ENCODE peak calls at places on chromosomes 5 and 9, in seven cellular contexts. One of them, this sample, is unnamed.

GRCh38 chr9:105064248-105065118 is 136.5 kb upstream of the ABCA1 start:
- DNase-seq in uterus: peak; percentile 88
- DNase-seq in CD4-positive, CD25-positive, alpha-beta regulatory T cell: no peak
- DNase-seq in left ventricle myocardium inferior: peak; percentile 90
- DNase-seq in breast epithelium: peak; percentile 86
- DNase-seq in CD8-positive, alpha-beta T cell: no peak
- DNase-seq in tibial artery: peak; percentile 97
- DNase-seq in this sample: peak; percentile 56

GRCh38 chr5:36529142-36529541 is 77.3 kb upstream of the SLC1A3 start:
- DNase-seq in CD4-positive, CD25-positive, alpha-beta regulatory T cell: no peak
- DNase-seq in left ventricle myocardium inferior: no peak
- DNase-seq in uterus: no peak
- DNase-seq in CD8-positive, alpha-beta T cell: no peak
- DNase-seq in tibial artery: no peak
- DNase-seq in breast epithelium: no peak
- DNase-seq in this sample: no peak

GRCh38 chr5:142946547-142947426 is 176.6 kb downstream of the ARHGAP26 start:
- DNase-seq in breast epithelium: no peak
- DNase-seq in CD4-positive, CD25-positive, alpha-beta regulatory T cell: no peak
- DNase-seq in tibial artery: no peak
- DNase-seq in CD8-positive, alpha-beta T cell: no peak
- DNase-seq in left ventricle myocardium inferior: no peak
- DNase-seq in uterus: no peak
- DNase-seq in this sample: no peak

GRCh38 chr9:87713278-87713989 is 12.5 kb upstream of the CTSL start:
- DNase-seq in uterus: peak; percentile 92
- DNase-seq in CD8-positive, alpha-beta T cell: no peak
- DNase-seq in tibial artery: peak; percentile 94
- DNase-seq in CD4-positive, CD25-positive, alpha-beta regulatory T cell: no peak
- DNase-seq in left ventricle myocardium inferior: peak; percentile 81
- DNase-seq in breast epithelium: peak; percentile 52
- DNase-seq in this sample: no peak

GRCh38 chr5:134833340-134834032 is 12.3 kb upstream of the C5orf24 start:
- DNase-seq in CD4-positive, CD25-positive, alpha-beta regulatory T cell: no peak
- DNase-seq in tibial artery: no peak
- DNase-seq in uterus: no peak
- DNase-seq in left ventricle myocardium inferior: no peak
- DNase-seq in CD8-positive, alpha-beta T cell: no peak
- DNase-seq in breast epithelium: no peak
- DNase-seq in this sample: no peak

GRCh38 chr9:137493163-137494103 is 34.3 kb upstream of the NSMF start:
- DNase-seq in CD4-positive, CD25-positive, alpha-beta regulatory T cell: no peak
- DNase-seq in uterus: no peak
- DNase-seq in CD8-positive, alpha-beta T cell: no peak
- DNase-seq in left ventricle myocardium inferior: no peak
- DNase-seq in breast epithelium: no peak
- DNase-seq in tibial artery: no peak
- DNase-seq in this sample: no peak

GRCh38 chr9:136947955-136948510 is 3.0 kb downstream of the C8G start:
- DNase-seq in CD8-positive, alpha-beta T cell: no peak
- DNase-seq in CD4-positive, CD25-positive, alpha-beta regulatory T cell: no peak
- DNase-seq in uterus: no peak
- DNase-seq in breast epithelium: no peak
- DNase-seq in tibial artery: no peak
- DNase-seq in left ventricle myocardium inferior: peak; percentile 71
- DNase-seq in this sample: peak; percentile 74

GRCh38 chr5:4817742-4818141 is 322.4 kb upstream of the ADAMTS16 start:
- DNase-seq in tibial artery: no peak
- DNase-seq in CD4-positive, CD25-positive, alpha-beta regulatory T cell: no peak
- DNase-seq in breast epithelium: no peak
- DNase-seq in uterus: no peak
- DNase-seq in CD8-positive, alpha-beta T cell: no peak
- DNase-seq in left ventricle myocardium inferior: no peak
- DNase-seq in this sample: no peak

GRCh38 chr5:97194366-97194765 is 11.3 kb upstream of the RIOK2 start:
- DNase-seq in breast epithelium: no peak
- DNase-seq in uterus: no peak
- DNase-seq in tibial artery: no peak
- DNase-seq in left ventricle myocardium inferior: no peak
- DNase-seq in CD8-positive, alpha-beta T cell: no peak
- DNase-seq in CD4-positive, CD25-positive, alpha-beta regulatory T cell: no peak
- DNase-seq in this sample: no peak

GRCh38 chr5:7897014-7897600 is 28.2 kb downstream of the MTRR start:
- DNase-seq in tibial artery: no peak
- DNase-seq in CD4-positive, CD25-positive, alpha-beta regulatory T cell: no peak
- DNase-seq in left ventricle myocardium inferior: no peak
- DNase-seq in breast epithelium: no peak
- DNase-seq in uterus: no peak
- DNase-seq in CD8-positive, alpha-beta T cell: no peak
- DNase-seq in this sample: peak; percentile 50

DNA sequence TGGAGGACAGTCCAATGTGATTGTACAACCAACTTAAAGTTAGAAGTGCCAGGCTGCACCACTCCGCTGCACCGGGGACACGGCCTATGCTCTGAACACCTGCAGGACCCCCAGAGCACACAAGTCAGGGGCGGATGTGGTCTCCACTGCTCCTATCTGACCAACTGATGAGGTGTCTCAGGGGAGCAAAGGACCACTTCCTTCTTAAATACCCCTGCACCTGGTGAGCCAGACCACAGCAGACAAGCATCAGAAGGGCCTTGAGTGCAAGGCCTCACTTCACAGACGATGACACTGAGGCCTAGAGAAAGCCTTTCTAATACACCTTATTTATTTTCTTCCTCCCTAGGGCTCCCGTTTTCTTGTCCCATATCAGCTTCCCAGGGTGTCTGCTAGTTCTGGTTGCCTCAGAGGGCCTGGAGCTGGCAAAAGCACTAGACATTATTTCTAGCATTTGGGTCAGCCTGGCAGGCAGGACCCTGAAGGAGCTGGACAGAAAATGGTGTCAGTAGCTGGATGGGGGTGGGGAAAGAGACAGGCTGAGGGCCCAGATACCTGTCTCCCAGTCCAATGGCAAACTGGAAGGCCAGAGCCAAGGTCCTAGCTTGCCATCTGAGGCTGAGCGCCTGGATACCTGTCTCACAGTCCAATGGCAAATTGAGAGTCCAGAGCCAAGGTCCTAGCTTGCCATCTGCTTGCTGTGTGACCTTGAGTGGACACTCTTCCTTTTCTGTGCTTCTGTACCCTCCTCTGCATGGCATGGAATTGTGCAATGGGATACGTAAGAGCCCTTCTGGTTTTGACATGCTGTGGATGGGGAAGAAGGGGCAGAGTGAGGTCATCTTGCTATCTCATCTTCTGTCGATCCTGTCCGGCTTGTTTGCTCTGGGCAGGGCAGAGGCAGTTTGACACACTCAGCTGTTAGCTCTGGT is 9.0 kb downstream of the CCDC69 start:
- DNase-seq in CD4-positive, CD25-positive, alpha-beta regulatory T cell: peak; percentile 39
- DNase-seq in breast epithelium: no peak
- DNase-seq in uterus: no peak
- DNase-seq in tibial artery: no peak
- DNase-seq in CD8-positive, alpha-beta T cell: no peak
- DNase-seq in left ventricle myocardium inferior: no peak
- DNase-seq in this sample: no peak
- H3K4me3 ChIP-seq in CD4-positive, CD25-positive, alpha-beta regulatory T cell: peak overlapping the region; percentile 87
- H3K4me3 ChIP-seq in breast epithelium: no peak overlapping the region
- H3K4me3 ChIP-seq in uterus: no peak overlapping the region
- H3K4me3 ChIP-seq in tibial artery: no peak overlapping the region
- H3K4me3 ChIP-seq in CD8-positive, alpha-beta T cell: peak overlapping the region; percentile 6
- H3K4me3 ChIP-seq in left ventricle myocardium inferior: no peak overlapping the region
- H3K4me3 ChIP-seq in this sample: no peak overlapping the region

GRCh38 chr5:154524181-154524580 is 46.2 kb upstream of the HAND1 start:
- DNase-seq in tibial artery: no peak
- DNase-seq in left ventricle myocardium inferior: no peak
- DNase-seq in CD4-positive, CD25-positive, alpha-beta regulatory T cell: no peak
- DNase-seq in breast epithelium: no peak
- DNase-seq in CD8-positive, alpha-beta T cell: no peak
- DNase-seq in uterus: no peak
- DNase-seq in this sample: no peak

GRCh38 chr5:154522284-154522683 is 44.3 kb upstream of the HAND1 start:
- DNase-seq in uterus: no peak
- DNase-seq in breast epithelium: no peak
- DNase-seq in left ventricle myocardium inferior: no peak
- DNase-seq in tibial artery: no peak
- DNase-seq in CD8-positive, alpha-beta T cell: no peak
- DNase-seq in CD4-positive, CD25-positive, alpha-beta regulatory T cell: no peak
- DNase-seq in this sample: no peak

GRCh38 chr5:154523704-154524103 is 45.7 kb upstream of the HAND1 start:
- DNase-seq in CD8-positive, alpha-beta T cell: no peak
- DNase-seq in CD4-positive, CD25-positive, alpha-beta regulatory T cell: no peak
- DNase-seq in tibial artery: no peak
- DNase-seq in breast epithelium: no peak
- DNase-seq in left ventricle myocardium inferior: no peak
- DNase-seq in uterus: no peak
- DNase-seq in this sample: peak; percentile 65

GRCh38 chr5:154521756-154522155 is 43.7 kb upstream of the HAND1 start:
- DNase-seq in CD4-positive, CD25-positive, alpha-beta regulatory T cell: no peak
- DNase-seq in breast epithelium: no peak
- DNase-seq in left ventricle myocardium inferior: no peak
- DNase-seq in CD8-positive, alpha-beta T cell: no peak
- DNase-seq in uterus: no peak
- DNase-seq in tibial artery: no peak
- DNase-seq in this sample: no peak

GRCh38 chr5:154523104-154523503 is 45.1 kb upstream of the HAND1 start:
- DNase-seq in left ventricle myocardium inferior: no peak
- DNase-seq in uterus: no peak
- DNase-seq in breast epithelium: no peak
- DNase-seq in tibial artery: peak; percentile 17
- DNase-seq in CD8-positive, alpha-beta T cell: no peak
- DNase-seq in CD4-positive, CD25-positive, alpha-beta regulatory T cell: no peak
- DNase-seq in this sample: no peak
- H3K27ac ChIP-seq in left ventricle myocardium inferior: no peak overlapping the region
- H3K27ac ChIP-seq in uterus: no peak overlapping the region
- H3K27ac ChIP-seq in breast epithelium: no peak overlapping the region
- H3K27ac ChIP-seq in tibial artery: no peak overlapping the region
- H3K27ac ChIP-seq in CD8-positive, alpha-beta T cell: no peak overlapping the region
- H3K27ac ChIP-seq in CD4-positive, CD25-positive, alpha-beta regulatory T cell: no peak overlapping the region
- H3K27ac ChIP-seq in this sample: peak overlapping the region; percentile 77

GRCh38 chr5:72108200-72109050 is 1.1 kb downstream of the MAP1B start:
- DNase-seq in left ventricle myocardium inferior: peak; percentile 87
- DNase-seq in CD4-positive, CD25-positive, alpha-beta regulatory T cell: no peak
- DNase-seq in breast epithelium: peak; percentile 40
- DNase-seq in CD8-positive, alpha-beta T cell: no peak
- DNase-seq in uterus: peak; percentile 74
- DNase-seq in tibial artery: peak; percentile 96
- DNase-seq in this sample: peak; percentile 92

GRCh38 chr5:72109051-72109411 is 1.8 kb downstream of the MAP1B start:
- DNase-seq in tibial artery: no peak
- DNase-seq in uterus: no peak
- DNase-seq in breast epithelium: no peak
- DNase-seq in CD4-positive, CD25-positive, alpha-beta regulatory T cell: no peak
- DNase-seq in left ventricle myocardium inferior: no peak
- DNase-seq in CD8-positive, alpha-beta T cell: no peak
- DNase-seq in this sample: no peak

GRCh38 chr5:72107874-72108199 is 562 bp downstream of the MAP1B start:
- DNase-seq in CD8-positive, alpha-beta T cell: no peak
- DNase-seq in tibial artery: no peak
- DNase-seq in CD4-positive, CD25-positive, alpha-beta regulatory T cell: no peak
- DNase-seq in left ventricle myocardium inferior: no peak
- DNase-seq in breast epithelium: no peak
- DNase-seq in uterus: peak; percentile 20
- DNase-seq in this sample: peak; percentile 43

GRCh38 chr5:72109625-72110024 is 2.4 kb downstream of the MAP1B start:
- DNase-seq in left ventricle myocardium inferior: no peak
- DNase-seq in tibial artery: peak; percentile 75
- DNase-seq in CD8-positive, alpha-beta T cell: no peak
- DNase-seq in uterus: no peak
- DNase-seq in CD4-positive, CD25-positive, alpha-beta regulatory T cell: no peak
- DNase-seq in breast epithelium: no peak
- DNase-seq in this sample: peak; percentile 23

GRCh38 chr5:72110401-72111013 is 3.2 kb downstream of the MAP1B start:
- DNase-seq in tibial artery: peak; percentile 79
- DNase-seq in uterus: no peak
- DNase-seq in breast epithelium: no peak
- DNase-seq in CD4-positive, CD25-positive, alpha-beta regulatory T cell: no peak
- DNase-seq in CD8-positive, alpha-beta T cell: no peak
- DNase-seq in left ventricle myocardium inferior: no peak
- DNase-seq in this sample: no peak
- H3K4me1 ChIP-seq in tibial artery: peaks cover 75% of the 10 kb centered on the region
- H3K4me1 ChIP-seq in uterus: no peaks in the 10 kb centered on the region
- H3K4me1 ChIP-seq in breast epithelium: no peaks in the 10 kb centered on the region
- H3K4me1 ChIP-seq in CD4-positive, CD25-positive, alpha-beta regulatory T cell: peaks cover 8% of the 10 kb centered on the region
- H3K4me1 ChIP-seq in CD8-positive, alpha-beta T cell: peaks cover 4% of the 10 kb centered on the region
- H3K4me1 ChIP-seq in left ventricle myocardium inferior: peaks cover 65% of the 10 kb centered on the region
- H3K4me1 ChIP-seq in this sample: peaks cover 7% of the 10 kb centered on the region

GRCh38 chr5:82440041-82440440 is 161.9 kb upstream of the RPS23 start:
- DNase-seq in CD4-positive, CD25-positive, alpha-beta regulatory T cell: no peak
- DNase-seq in left ventricle myocardium inferior: no peak
- DNase-seq in breast epithelium: no peak
- DNase-seq in tibial artery: no peak
- DNase-seq in CD8-positive, alpha-beta T cell: no peak
- DNase-seq in uterus: no peak
- DNase-seq in this sample: no peak
- H3K4me3 ChIP-seq in CD4-positive, CD25-positive, alpha-beta regulatory T cell: no peak overlapping the region
- H3K4me3 ChIP-seq in left ventricle myocardium inferior: no peak overlapping the region
- H3K4me3 ChIP-seq in breast epithelium: no peak overlapping the region
- H3K4me3 ChIP-seq in tibial artery: no peak overlapping the region
- H3K4me3 ChIP-seq in CD8-positive, alpha-beta T cell: no peak overlapping the region
- H3K4me3 ChIP-seq in uterus: no peak overlapping the region
- H3K4me3 ChIP-seq in this sample: no peak overlapping the region

DNA sequence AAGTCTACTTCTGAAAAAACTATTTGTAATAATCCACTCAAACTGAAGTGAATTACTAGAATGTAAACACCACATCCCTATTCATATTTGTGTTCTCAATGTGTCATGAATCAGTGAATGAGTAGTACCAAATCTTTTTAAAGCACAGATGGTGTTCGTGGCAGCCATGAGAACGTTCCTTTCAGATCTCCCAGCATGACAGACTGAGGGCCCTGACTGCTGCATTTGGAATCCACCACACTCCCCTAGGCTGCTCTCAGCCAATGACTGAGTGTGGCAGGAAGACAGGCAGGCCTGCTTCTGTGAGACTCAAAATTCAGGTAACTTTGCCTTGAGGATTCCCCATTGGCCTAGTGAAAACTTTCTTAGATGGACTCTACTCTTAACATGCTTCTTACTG is 10.9 kb upstream of the JMY start:
- DNase-seq in tibial artery: no peak
- DNase-seq in uterus: no peak
- DNase-seq in breast epithelium: no peak
- DNase-seq in CD8-positive, alpha-beta T cell: no peak
- DNase-seq in left ventricle myocardium inferior: no peak
- DNase-seq in CD4-positive, CD25-positive, alpha-beta regulatory T cell: no peak
- DNase-seq in this sample: no peak
- H3K27ac ChIP-seq in tibial artery: no peak overlapping the region
- H3K27ac ChIP-seq in uterus: no peak overlapping the region
- H3K27ac ChIP-seq in breast epithelium: no peak overlapping the region
- H3K27ac ChIP-seq in CD8-positive, alpha-beta T cell: no peak overlapping the region
- H3K27ac ChIP-seq in left ventricle myocardium inferior: no peak overlapping the region
- H3K27ac ChIP-seq in CD4-positive, CD25-positive, alpha-beta regulatory T cell: no peak overlapping the region
- H3K27ac ChIP-seq in this sample: no peak overlapping the region